ENCODE peak calls at places on chromosomes 16 and 17, in five cellular contexts. G is upper lobe of left lung, M is HCT116, O is Peyer's patch, V is sigmoid colon. P is an unnamed sample.

GRCh38 chr17:50626037-50626574 is 8.6 kb upstream of the ABCC3 start:
- DNase-seq in M (peak; percentile 58), V (peak; percentile 90), O (peak; percentile 82), G (peak; percentile 67), P (peak; percentile 71)

GRCh38 chr17:79388556-79389295 is 222.1 kb downstream of the RBFOX3 start:
- DNase-seq in G (peak; percentile 54), O (peak; percentile 57), M (peak; percentile 18), V (no peak), P (peak; percentile 5)

GRCh38 chr17:4903051-4903818 is at the start of gene CHRNE:
- DNase-seq in O (peak; percentile 95), G (peak; percentile 82), M (peak; percentile 87), V (peak; percentile 86), P (peak; percentile 81)

GRCh38 chr17:51120357-51120738 is 320 bp downstream of the SPAG9 start:
- DNase-seq in O (peak; percentile 75), M (no peak), G (peak; percentile 63), V (peak; percentile 81), P (no peak)

GRCh38 chr16:626787-627457 is 3.9 kb upstream of the WFIKKN1 start:
- DNase-seq in O (no peak), V (peak; percentile 84), M (peak; percentile 72), G (no peak), P (no peak)

GRCh38 chr17:66715745-66716156 is 119.2 kb upstream of the CACNG5 start:
- DNase-seq in V (no peak), M (peak; percentile 64), O (no peak), G (no peak), P (peak; percentile 62)

GRCh38 chr16:87602821-87603683 is 744 bp downstream of the JPH3 start:
- DNase-seq in M (no peak), V (no peak), O (no peak), G (no peak), P (no peak)

GRCh38 chr16:46801428-46802049 is 29.4 kb downstream of the C16orf87 start:
- DNase-seq in M (no peak), O (no peak), G (no peak), V (no peak), P (no peak)

GRCh38 chr16:22065252-22065651 is 27.1 kb upstream of the VWA3A start:
- DNase-seq in O (no peak), M (no peak), G (no peak), V (no peak), P (no peak)

GRCh38 chr17:82699551-82699950 is 1.1 kb upstream of the RAB40B start:
- DNase-seq in M (no peak), G (no peak), O (no peak), V (no peak), P (no peak)

GRCh38 chr16:12409700-12410099 is 394.0 kb downstream of the CPPED1 start:
- DNase-seq in G (no peak), V (no peak), M (no peak), O (no peak), P (no peak)

GRCh38 chr17:64698725-64699124 is 36.6 kb upstream of the SMURF2 start:
- DNase-seq in O (no peak), M (no peak), G (no peak), V (no peak), P (no peak)

GRCh38 chr17:42647778-42648177 is 11.3 kb upstream of the TUBG2 start:
- DNase-seq in V (no peak), M (no peak), O (no peak), G (no peak), P (no peak)
- TF ChIP-seq POLR2A in V (no peak), M (no peak), O (no peak), G (no peak), P (no peak)

GRCh38 chr16:89007371-89008249 is 30.6 kb upstream of the CBFA2T3 start:
- DNase-seq in V (peak; percentile 37), O (no peak), M (no peak), G (no peak), P (no peak)
- TF ChIP-seq POLR2A in V (no peak), O (no peak), M (no peak), G (no peak), P (no peak)

GRCh38 chr16:30670072-30670824 is 12.0 kb downstream of the FBRS start:
- DNase-seq in O (no peak), M (no peak), V (no peak), G (no peak), P (no peak)
- TF ChIP-seq POLR2A in O (no peak), M (no peak), V (no peak), G (no peak), P (no peak)

GRCh38 chr17:1492249-1493206 is at the start of gene MYO1C:
- DNase-seq in M (no peak), G (no peak), V (peak; percentile 79), O (no peak), P (no peak)

GRCh38 chr17:1491406-1492248 is 859 bp downstream of the MYO1C start:
- DNase-seq in O (peak; percentile 83), G (peak; percentile 75), M (no peak), V (peak; percentile 85), P (peak; percentile 83)

GRCh38 chr17:1488826-1489275 is 3.6 kb downstream of the MYO1C start:
- DNase-seq in M (no peak), G (no peak), O (no peak), V (no peak), P (no peak)

GRCh38 chr17:1493291-1493980 is 950 bp upstream of the MYO1C start:
- DNase-seq in G (peak; percentile 65), M (no peak), V (peak; percentile 78), O (no peak), P (no peak)

DNA sequence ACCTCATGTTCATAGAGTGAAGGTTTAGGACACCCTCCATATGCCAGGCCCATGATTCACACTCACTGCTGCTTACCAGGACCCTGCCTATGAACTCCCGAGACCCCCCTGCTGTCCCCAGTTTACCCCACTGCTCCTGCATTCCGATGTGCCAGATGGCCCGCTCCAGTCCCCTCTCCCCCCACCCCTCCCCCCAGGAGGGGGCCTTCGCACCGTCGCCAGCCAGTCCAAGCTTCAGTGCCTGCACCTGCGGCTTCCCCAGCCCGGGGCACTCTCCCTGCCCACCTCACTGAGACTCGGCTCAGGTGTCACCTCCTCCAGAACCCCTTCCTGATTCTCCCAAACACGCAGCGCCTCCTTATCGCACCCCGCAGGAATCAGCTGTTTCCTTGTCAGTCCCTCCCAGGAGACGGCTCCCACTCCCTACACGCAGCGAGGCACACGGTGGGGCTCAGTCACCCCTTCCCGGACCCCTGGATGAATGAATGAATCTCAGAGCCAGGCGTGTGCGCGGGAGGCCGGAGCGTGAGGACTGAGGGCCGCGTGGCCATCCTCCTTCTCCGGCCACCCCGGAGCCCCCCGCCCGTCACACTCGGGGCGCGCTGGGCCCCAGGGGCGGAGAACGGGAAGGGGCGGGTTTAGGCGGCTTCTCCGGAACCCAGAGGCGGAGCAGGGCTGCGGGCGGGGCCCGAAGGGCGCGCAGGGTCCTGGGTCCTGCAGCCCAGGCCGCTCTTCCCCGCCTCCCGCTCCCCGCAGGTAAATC is 1.7 kb downstream of the MYO1C start:
- DNase-seq in M (no peak), G (peak; percentile 81), O (peak; percentile 87), V (peak; percentile 83), P (peak; percentile 73)
- TF ChIP-seq POLR2A in M (peak; percentile 5), G (no peak), O (peak; percentile 54), V (peak; percentile 35), P (peak; percentile 13)

P was measured in erythroblast.